ENCODE peak calls at places on chromosome 22, in four cellular contexts. Z, P, M and N are unnamed samples.

GRCh38 chr22:46769191-46769675 is 6.8 kb downstream of the TBC1D22A start:
- DNase-seq in M (no peak), Z (peak), P (no peak), N (peak)

GRCh38 chr22:24208012-24208749 is 26.9 kb downstream of the SUSD2 start:
- DNase-seq in Z (no peak), M (peak), P (peak), N (no peak)

GRCh38 chr22:44628856-44629255 is 73.1 kb upstream of the PRR5 start:
- DNase-seq in Z (no peak), M (no peak), P (peak), N (no peak)

GRCh38 chr22:32606181-32606580 is 131.6 kb downstream of the FBXO7 start:
- DNase-seq in P (peak), Z (no peak), M (no peak), N (no peak)

GRCh38 chr22:40721266-40721665 is 42.0 kb downstream of the MCHR1 start:
- DNase-seq in Z (no peak), P (peak), M (no peak), N (no peak)

GRCh38 chr22:22546490-22546889 is 12.6 kb downstream of the PRAME start:
- DNase-seq in P (no peak), Z (no peak), M (no peak), N (no peak)

GRCh38 chr22:23282089-23282501 is 101.8 kb downstream of the BCR start:
- DNase-seq in M (peak), P (peak), Z (peak), N (no peak)

GRCh38 chr22:48567213-48567975 is 1260.3 kb downstream of the BRD1 start:
- DNase-seq in Z (peak), P (no peak), M (no peak), N (no peak)

GRCh38 chr22:50199836-50200332 is 927 bp upstream of the SELENOO start:
- DNase-seq in Z (no peak), P (no peak), M (no peak), N (no peak)

GRCh38 chr22:17890892-17891291 is 116.6 kb upstream of the BID start:
- DNase-seq in P (no peak), Z (no peak), M (no peak), N (no peak)

GRCh38 chr22:50683994-50684371 is 11.4 kb downstream of the SHANK3 start:
- DNase-seq in M (no peak), P (no peak), Z (no peak), N (peak)

GRCh38 chr22:45893516-45893915 is 83.4 kb downstream of the WNT7B start:
- DNase-seq in M (peak), Z (no peak), P (peak), N (no peak)

GRCh38 chr22:48945621-48946458 is 881.8 kb downstream of the BRD1 start:
- DNase-seq in P (no peak), Z (no peak), M (no peak), N (no peak)

GRCh38 chr22:23240639-23241389 is 60.5 kb downstream of the BCR start:
- DNase-seq in P (peak), M (no peak), Z (no peak), N (no peak)